ENCODE peak calls at places on chromosomes 13 and 19, in six cellular contexts. H, U, V, Q, X and R are unnamed samples. For H3K36me3 and H3K27me3, the result is how much of the 10 kb centered on the place peaks cover.

GRCh38 chr13:53562419-53562818 is 533.8 kb downstream of the OLFM4 start:
- DNase-seq in X (no peak), U (no peak), H (no peak), Q (no peak), V (no peak), R (no peak)

GRCh38 chr13:99974296-99974938 is 2.9 kb upstream of the ZIC5 start:
- DNase-seq in Q (peak), H (no peak), U (no peak), V (no peak), X (no peak), R (peak)

GRCh38 chr19:5693195-5694166 is 3.4 kb downstream of the RPL36 start:
- DNase-seq in X (no peak), Q (no peak), V (no peak), U (peak), H (no peak), R (peak)

GRCh38 chr13:103203750-103204330 is 137.6 kb upstream of the SLC10A2 start:
- DNase-seq in H (no peak), Q (no peak), V (no peak), X (no peak), U (no peak), R (no peak)

GRCh38 chr13:33940898-33941297 is 122.9 kb downstream of the RFC3 start:
- DNase-seq in Q (peak), X (no peak), V (no peak), U (no peak), H (no peak), R (peak)

GRCh38 chr13:58406545-58406944 is 775.0 kb downstream of the PCDH17 start:
- DNase-seq in X (no peak), V (no peak), U (no peak), H (no peak), Q (no peak), R (no peak)

GRCh38 chr19:44891016-44891882 is at the start of gene TOMM40:
- DNase-seq in H (no peak), V (peak), U (peak), X (peak), Q (peak), R (peak)

GRCh38 chr19:1497578-1498235 is 6.7 kb downstream of the REEP6 start:
- DNase-seq in V (no peak), U (no peak), X (no peak), H (no peak), Q (no peak), R (no peak)

GRCh38 chr19:4013886-4014540 is 6.5 kb downstream of the PIAS4 start:
- DNase-seq in U (no peak), Q (no peak), X (no peak), H (no peak), V (no peak), R (no peak)

GRCh38 chr19:571127-571974 is 1.0 kb upstream of the BSG start:
- DNase-seq in U (peak), H (no peak), X (peak), V (peak), Q (peak), R (peak)

GRCh38 chr13:52461265-52461664 is 6.0 kb downstream of the CKAP2 start:
- DNase-seq in H (no peak), Q (no peak), V (no peak), U (no peak), X (no peak), R (no peak)

GRCh38 chr19:13117176-13117771 is 734 bp upstream of the TRMT1 start:
- DNase-seq in X (no peak), V (no peak), U (no peak), Q (no peak), H (no peak), R (no peak)

GRCh38 chr19:46614114-46614701 is 10.7 kb downstream of the PTGIR start:
- DNase-seq in V (peak), X (peak), H (peak), U (peak), Q (peak), R (peak)

GRCh38 chr19:16001481-16002312 is 52.9 kb downstream of the OR10H4 start:
- DNase-seq in H (no peak), X (no peak), Q (no peak), V (no peak), U (no peak), R (no peak)

GRCh38 chr19:35973487-35973886 is 21.5 kb upstream of the SDHAF1 start:
- DNase-seq in V (no peak), H (no peak), X (no peak), Q (no peak), U (no peak), R (no peak)

GRCh38 chr19:4841366-4841704 is 9.8 kb upstream of the TICAM1 start:
- DNase-seq in Q (no peak), H (no peak), X (no peak), U (no peak), V (no peak), R (no peak)

GRCh38 chr19:37936166-37936565 is 29.2 kb downstream of the SIPA1L3 start:
- DNase-seq in U (peak), H (no peak), V (no peak), Q (no peak), X (no peak), R (no peak)

GRCh38 chr13:89827552-89827951 is 1519.9 kb upstream of the MIR17HG start:
- DNase-seq in U (no peak), Q (no peak), H (no peak), V (no peak), X (no peak), R (no peak)

GRCh38 chr13:25352806-25353205 is 19.0 kb upstream of the ATP8A2 start:
- DNase-seq in Q (no peak), X (no peak), U (no peak), H (no peak), V (no peak), R (no peak)

GRCh38 chr13:45575830-45576180 is 39.7 kb downstream of the ERICH6B start:
- DNase-seq in V (no peak), Q (no peak), U (no peak), H (no peak), X (no peak), R (no peak)

GRCh38 chr13:85254641-85255040 is 544.6 kb downstream of the SLITRK6 start:
- DNase-seq in Q (no peak), H (no peak), U (no peak), X (no peak), V (no peak), R (no peak)

GRCh38 chr13:47592256-47592655 is 408.8 kb downstream of the SUCLA2 start:
- DNase-seq in Q (no peak), U (no peak), X (no peak), H (no peak), V (no peak), R (no peak)

GRCh38 chr19:41098762-41099161 is 10.5 kb downstream of the CYP2A13 start:
- DNase-seq in U (no peak), V (no peak), Q (no peak), X (no peak), H (no peak), R (no peak)

GRCh38 chr19:38617283-38617763 is 430 bp downstream of the MAP4K1 start:
- DNase-seq in Q (no peak), H (no peak), X (no peak), U (peak), V (no peak), R (no peak)

GRCh38 chr13:24116103-24116502 is 44.4 kb upstream of the SPATA13 start:
- DNase-seq in Q (no peak), H (no peak), X (no peak), U (no peak), V (no peak), R (no peak)

GRCh38 chr19:46729696-46730095 is 12.8 kb upstream of the PRKD2 start:
- DNase-seq in Q (no peak), H (no peak), V (no peak), X (no peak), U (no peak), R (no peak)

GRCh38 chr13:33918199-33918932 is 100.4 kb downstream of the RFC3 start:
- DNase-seq in X (no peak), U (no peak), Q (peak), V (no peak), H (no peak), R (no peak)

GRCh38 chr13:36369268-36370107 is 23.3 kb upstream of the SPART start:
- DNase-seq in H (no peak), U (no peak), Q (no peak), X (no peak), V (no peak), R (no peak)

DNA sequence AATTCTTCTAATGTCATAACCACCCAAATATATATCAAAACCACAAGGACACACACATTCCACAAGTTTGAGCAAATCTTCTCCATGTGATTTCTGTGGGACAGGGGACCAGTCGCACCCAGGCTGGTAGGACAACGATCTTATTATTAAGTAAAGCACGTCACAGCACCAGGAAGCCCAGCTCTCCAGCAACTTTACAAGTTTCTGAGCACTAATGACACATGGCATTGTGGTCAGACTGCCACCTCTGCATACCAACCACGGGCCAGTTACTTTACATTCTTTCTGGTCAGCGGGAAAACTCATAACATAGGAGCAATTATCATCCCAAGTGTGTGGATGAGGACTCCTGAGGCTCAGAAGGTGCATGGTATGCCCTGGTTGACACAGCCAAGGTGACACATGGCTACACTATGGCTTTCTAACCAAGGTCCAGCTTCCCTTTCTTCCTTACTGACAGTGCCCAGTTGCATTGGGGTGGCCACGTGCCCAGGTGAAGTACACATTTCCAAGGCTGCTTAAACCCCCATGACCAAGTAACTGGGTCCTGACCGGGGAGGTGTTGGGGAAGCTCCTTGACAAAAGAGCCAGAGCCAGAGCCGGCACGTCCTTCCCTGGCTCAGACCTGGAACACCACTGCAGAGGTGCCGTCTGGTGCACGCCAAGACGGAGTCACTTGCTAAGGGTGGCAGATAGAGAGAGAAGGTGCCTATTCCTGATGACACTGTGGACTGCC is 27.4 kb downstream of the LATS2 start:
- DNase-seq in U (no peak), Q (no peak), V (no peak), H (no peak), X (no peak), R (no peak)
- H3K4me3 ChIP-seq in U (no peak), Q (no peak), V (no peak), H (no peak), X (no peak), R (no peak)

DNA sequence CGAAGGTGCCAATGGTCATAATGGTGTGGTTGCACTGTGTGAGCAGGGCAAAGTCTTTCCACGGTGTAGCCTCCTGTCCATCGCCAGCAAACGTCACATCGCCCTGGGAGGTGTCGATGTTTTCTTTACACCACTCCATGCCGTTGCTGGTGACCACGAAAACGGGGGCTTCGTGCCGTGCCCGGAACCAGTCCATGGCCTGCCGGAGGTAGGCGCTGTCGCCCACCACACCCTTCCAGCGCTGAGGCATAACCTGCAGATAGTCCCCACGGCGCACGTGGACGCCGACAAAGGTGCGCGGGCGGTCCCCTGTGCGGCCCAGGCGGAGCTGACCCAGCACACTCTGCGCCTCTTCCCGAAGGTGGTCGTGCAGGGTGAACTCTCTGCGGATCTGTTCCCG is 2.1 kb downstream of the FUT1 start:
- DNase-seq in X (no peak), H (no peak), U (no peak), V (no peak), Q (no peak), R (no peak)
- H3K36me3 ChIP-seq in X (under half), H (under half), U (under half), V (under half), Q (under half), R (under half)

DNA sequence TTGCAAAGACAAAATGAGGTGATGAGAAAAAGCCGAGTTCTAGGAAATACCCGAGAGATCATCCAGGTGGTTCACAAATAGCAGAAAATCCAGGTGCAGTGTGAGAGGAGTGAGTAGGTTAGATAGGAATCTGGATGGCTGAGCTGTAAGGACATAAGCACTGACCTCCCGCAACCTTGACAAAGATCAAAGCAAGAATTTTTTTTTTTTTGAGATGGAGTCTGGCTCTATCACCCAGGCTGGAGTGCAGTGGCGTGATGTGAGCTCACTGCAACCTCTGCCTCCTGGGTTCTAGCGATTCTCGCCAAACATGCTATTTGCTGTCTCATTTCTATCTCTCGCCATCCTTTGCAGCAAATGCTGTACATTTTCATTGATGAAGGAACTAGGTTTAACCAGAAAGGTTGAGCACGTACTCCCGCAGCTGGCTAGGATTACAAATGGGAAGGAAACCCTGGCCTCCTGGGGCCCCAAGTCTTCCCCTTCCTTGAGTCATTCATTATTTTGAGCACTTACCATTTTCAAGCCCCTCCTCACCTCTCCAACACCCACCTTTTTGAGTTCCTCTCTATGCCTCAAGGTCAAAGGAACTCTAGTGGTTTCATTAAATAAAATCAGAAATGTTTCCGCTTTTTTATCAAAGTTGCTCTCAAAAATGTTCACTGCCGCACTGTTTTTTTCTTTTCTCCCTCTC is 38.8 kb downstream of the NLRP12 start:
- DNase-seq in U (no peak), Q (no peak), H (no peak), X (no peak), V (no peak), R (no peak)
- H3K27me3 ChIP-seq in U (under half), Q (under half), H (under half), X (under half), V (under half), R (under half)

GRCh38 chr13:75825161-75825560 is 189.0 kb downstream of the LMO7 start:
- DNase-seq in H (no peak), U (no peak), X (no peak), Q (no peak), V (no peak), R (peak)
- H3K4me3 ChIP-seq in H (no peak), U (no peak), X (no peak), Q (no peak), V (no peak), R (no peak)

DNA sequence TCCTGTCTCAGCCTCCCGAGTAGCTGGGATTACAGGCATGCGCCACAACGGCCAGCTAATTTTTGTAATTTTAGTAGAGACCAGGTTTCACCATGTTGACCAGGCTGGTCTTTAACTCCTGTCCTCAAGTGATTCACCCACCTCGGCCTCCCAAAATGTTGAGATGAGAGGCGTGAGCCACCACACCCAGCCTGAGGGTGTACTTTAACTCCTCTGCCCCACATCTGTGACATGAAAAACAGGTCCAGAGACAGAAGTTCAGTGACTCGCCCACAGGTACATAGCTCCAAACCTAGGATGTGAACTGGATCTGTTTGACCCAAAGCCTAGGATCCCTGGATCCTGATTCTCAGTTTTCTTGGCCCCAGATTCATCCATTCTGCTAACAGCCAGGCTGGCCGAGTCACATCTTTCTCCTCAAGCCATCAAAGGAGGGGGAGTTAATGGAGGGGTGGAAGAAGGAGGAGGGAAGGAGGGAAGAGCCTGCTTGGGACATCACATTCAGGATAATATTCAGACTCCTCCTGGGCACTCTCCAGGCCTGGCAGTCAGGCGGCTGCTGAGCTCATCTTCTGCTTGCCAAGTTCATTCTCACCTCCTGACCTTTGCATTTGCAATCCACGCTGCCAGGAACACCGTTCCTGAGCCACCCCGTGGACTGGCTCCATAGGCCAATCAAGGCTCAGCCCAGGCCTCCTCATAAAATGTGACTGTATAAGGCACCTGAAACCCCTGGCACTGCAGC is 3.1 kb downstream of the SPC24 start:
- DNase-seq in U (no peak), Q (no peak), V (no peak), H (peak), X (peak), R (no peak)
- H3K36me3 ChIP-seq in U (under half), Q (under half), V (under half), H (under half), X (under half), R (under half)